ENCODE peak calls at places on chromosomes 3 and 15, in seven cellular contexts. B is neuronal stem cell, T is mesenchymal stem cell, K is H9, D is IMR-90, C is mesendoderm, Y is H1. Q is an unnamed sample.

GRCh38 chr3:127630811-127631714 is 2.1 kb downstream of the PODXL2 start:
- DNase-seq in B (no peak), Y (no peak), T (no peak), K (no peak), C (no peak), D (no peak), Q (no peak)

GRCh38 chr3:57512174-57512573 is 32.0 kb downstream of the DNAH12 start:
- DNase-seq in T (peak; percentile 29), K (no peak), B (no peak), C (no peak), Y (no peak), D (peak; percentile 43), Q (no peak)

GRCh38 chr3:78140866-78141658 is 1101.2 kb downstream of the ROBO2 start:
- DNase-seq in C (peak; percentile 8), Y (no peak), T (peak; percentile 68), B (no peak), D (peak; percentile 76), K (no peak), Q (no peak)

GRCh38 chr3:117892431-117892841 is 1142.2 kb downstream of the IGSF11 start:
- DNase-seq in T (peak; percentile 27), C (no peak), Y (no peak), K (no peak), B (no peak), D (peak; percentile 75), Q (peak; percentile 6)

GRCh38 chr3:188339410-188340295 is 185.7 kb downstream of the LPP start:
- DNase-seq in D (no peak), Y (no peak), B (no peak), T (no peak), K (no peak), C (peak; percentile 45), Q (no peak)

GRCh38 chr15:59199775-59200465 is 6.7 kb upstream of the LDHAL6B start:
- DNase-seq in T (peak; percentile 94), C (no peak), Y (no peak), D (peak; percentile 85), K (no peak), B (no peak), Q (peak; percentile 72)

GRCh38 chr15:58771621-58772235 is 626 bp downstream of the MINDY2 start:
- DNase-seq in B (no peak), D (no peak), Y (no peak), K (peak; percentile 70), C (peak; percentile 77), T (no peak), Q (peak; percentile 44)

GRCh38 chr3:124850633-124851032 is 36.5 kb downstream of the ITGB5 start:
- DNase-seq in D (peak; percentile 70), T (peak; percentile 70), Y (no peak), K (no peak), B (no peak), C (peak; percentile 51), Q (no peak)

GRCh38 chr15:35595656-35596055 is 49.7 kb upstream of the DPH6 start:
- DNase-seq in Y (no peak), B (no peak), K (no peak), C (no peak), D (no peak), T (peak; percentile 47), Q (peak; percentile 13)
- H3K27me3 ChIP-seq in Y (no peaks in the 10 kb centered on the region), B (no peaks in the 10 kb centered on the region), K (no peaks in the 10 kb centered on the region), C (no peaks in the 10 kb centered on the region), D (no peaks in the 10 kb centered on the region), T (no peaks in the 10 kb centered on the region), Q (no peaks in the 10 kb centered on the region)

GRCh38 chr15:44023176-44023575 is 171.9 kb downstream of the FRMD5 start:
- DNase-seq in K (no peak), C (no peak), T (no peak), Y (no peak), B (no peak), D (peak; percentile 21), Q (no peak)

GRCh38 chr15:44033894-44034293 is 161.2 kb downstream of the FRMD5 start:
- DNase-seq in D (peak; percentile 58), K (no peak), Y (no peak), T (peak; percentile 38), B (no peak), C (peak; percentile 19), Q (no peak)

GRCh38 chr15:44029940-44030568 is 165.0 kb downstream of the FRMD5 start:
- DNase-seq in T (peak; percentile 72), C (no peak), D (peak; percentile 60), Y (no peak), K (no peak), B (no peak), Q (peak; percentile 49)

GRCh38 chr15:44029003-44029402 is 166.1 kb downstream of the FRMD5 start:
- DNase-seq in Y (no peak), D (no peak), B (no peak), T (peak; percentile 28), C (no peak), K (no peak), Q (no peak)

GRCh38 chr15:44028349-44028748 is 166.7 kb downstream of the FRMD5 start:
- DNase-seq in C (peak; percentile 14), B (no peak), T (peak; percentile 32), D (peak; percentile 58), Y (no peak), K (peak; percentile 26), Q (no peak)
- H3K23ac ChIP-seq in C (no peak overlapping the region), B (no peak overlapping the region), T (no peak overlapping the region), D (peak overlapping the region; percentile 20), Y (no peak overlapping the region), K (no peak overlapping the region), Q (peak overlapping the region; percentile 62)

DNA sequence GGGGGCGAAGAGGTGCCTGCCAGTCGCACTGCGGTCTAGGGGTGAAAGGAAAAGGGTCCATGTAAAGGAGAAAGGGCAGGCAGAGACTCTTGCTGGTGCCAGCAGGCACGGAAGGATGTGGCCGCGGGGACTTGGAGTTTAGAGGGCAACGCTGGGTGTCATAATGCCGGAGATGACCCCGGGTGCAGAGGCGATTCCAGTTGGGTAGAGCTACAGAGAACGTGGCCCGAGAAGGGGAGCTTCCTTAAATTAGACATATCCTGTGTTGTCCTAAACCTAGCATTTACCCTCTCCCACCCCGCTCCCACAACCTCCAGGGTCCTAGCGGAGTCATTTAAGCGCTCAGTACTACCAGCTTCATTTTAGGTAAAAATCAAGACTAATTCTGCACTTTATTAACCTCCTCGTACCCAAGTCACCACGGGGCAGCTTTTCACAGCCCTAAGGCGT is 245.7 kb upstream of the TOPAZ1 start:
- DNase-seq in C (no peak), K (peak; percentile 51), D (no peak), Y (no peak), B (no peak), T (no peak), Q (no peak)
- H3K27me3 ChIP-seq in C (peaks cover 31% of the 10 kb centered on the region), K (peaks cover 46% of the 10 kb centered on the region), D (peaks cover 70% of the 10 kb centered on the region), Y (peaks cover 73% of the 10 kb centered on the region), B (peaks cover 37% of the 10 kb centered on the region), T (peaks cover 23% of the 10 kb centered on the region), Q (peaks cover 57% of the 10 kb centered on the region)

GRCh38 chr3:184542577-184542976 is 19.0 kb upstream of the EPHB3 start:
- DNase-seq in D (no peak), T (no peak), B (no peak), Y (no peak), C (no peak), K (peak; percentile 4), Q (no peak)
- H3K23ac ChIP-seq in D (no peak overlapping the region), T (no peak overlapping the region), B (no peak overlapping the region), Y (no peak overlapping the region), C (no peak overlapping the region), K (no peak overlapping the region), Q (no peak overlapping the region)

GRCh38 chr3:53074366-53074696 is 28.5 kb upstream of the SFMBT1 start:
- DNase-seq in T (no peak), Y (no peak), B (no peak), K (peak; percentile 21), C (no peak), D (no peak), Q (no peak)

GRCh38 chr3:53072653-53073552 is 27.0 kb upstream of the SFMBT1 start:
- DNase-seq in K (peak; percentile 95), Y (peak; percentile 78), D (peak; percentile 63), B (peak; percentile 73), C (peak; percentile 91), T (peak; percentile 72), Q (peak; percentile 83)

GRCh38 chr3:53074761-53075742 is 29.2 kb upstream of the SFMBT1 start:
- DNase-seq in B (no peak), D (no peak), Y (no peak), T (no peak), K (peak; percentile 17), C (no peak), Q (no peak)

GRCh38 chr3:53071882-53072431 is 26.1 kb upstream of the SFMBT1 start:
- DNase-seq in T (no peak), C (no peak), K (peak; percentile 24), Y (no peak), B (no peak), D (no peak), Q (no peak)

GRCh38 chr3:53073553-53074365 is 27.9 kb upstream of the SFMBT1 start:
- DNase-seq in B (no peak), T (no peak), K (peak; percentile 20), D (no peak), C (no peak), Y (no peak), Q (no peak)
- H3K27me3 ChIP-seq in B (no peaks in the 10 kb centered on the region), T (peaks cover 12% of the 10 kb centered on the region), K (no peaks in the 10 kb centered on the region), D (no peaks in the 10 kb centered on the region), C (no peaks in the 10 kb centered on the region), Y (no peaks in the 10 kb centered on the region), Q (no peaks in the 10 kb centered on the region)

GRCh38 chr3:193130576-193130975 is 110.4 kb upstream of the PLAAT1 start:
- DNase-seq in C (no peak), T (no peak), D (no peak), Y (no peak), B (no peak), K (no peak), Q (no peak)

GRCh38 chr3:193129607-193130006 is 111.4 kb upstream of the PLAAT1 start:
- DNase-seq in D (no peak), Y (no peak), T (no peak), C (peak; percentile 28), B (no peak), K (no peak), Q (no peak)

GRCh38 chr3:193132247-193132646 is 108.8 kb upstream of the PLAAT1 start:
- DNase-seq in C (no peak), K (no peak), Y (no peak), D (no peak), B (no peak), T (no peak), Q (no peak)

GRCh38 chr3:193132923-193133463 is 108.0 kb upstream of the PLAAT1 start:
- DNase-seq in C (no peak), T (no peak), Y (no peak), B (no peak), K (no peak), D (no peak), Q (no peak)

GRCh38 chr3:193134895-193135294 is 106.1 kb upstream of the PLAAT1 start:
- DNase-seq in T (peak; percentile 31), C (no peak), B (no peak), K (no peak), D (peak; percentile 53), Y (no peak), Q (peak; percentile 16)
- H3K23ac ChIP-seq in T (no peak overlapping the region), C (no peak overlapping the region), B (no peak overlapping the region), K (no peak overlapping the region), D (no peak overlapping the region), Y (no peak overlapping the region), Q (no peak overlapping the region)

DNA sequence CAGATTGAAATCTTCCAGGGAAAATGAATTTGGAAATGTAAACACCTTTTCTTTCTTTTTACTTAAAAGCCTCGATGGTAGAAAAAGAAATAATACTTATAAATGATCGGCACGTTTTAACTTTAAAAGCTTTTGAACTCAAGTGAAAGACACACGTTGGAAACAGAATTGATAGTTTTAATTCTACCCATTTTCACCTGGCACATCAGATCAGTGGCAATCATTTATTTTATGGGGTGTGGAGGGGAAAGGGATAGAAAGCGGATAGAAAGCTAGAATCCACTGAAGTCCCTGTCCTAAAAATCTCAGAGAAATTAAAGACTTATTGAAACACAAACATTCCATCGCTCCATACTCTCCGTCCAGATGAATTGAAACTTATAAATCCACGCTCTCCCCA is 8.4 kb upstream of the MEIS2 start:
- DNase-seq in C (no peak), T (no peak), Y (no peak), K (no peak), B (no peak), D (no peak), Q (no peak)
- H3K27me3 ChIP-seq in C (peaks cover 48% of the 10 kb centered on the region), T (peaks cover 84% of the 10 kb centered on the region), Y (peaks cover 89% of the 10 kb centered on the region), K (peaks cover 73% of the 10 kb centered on the region), B (peaks cover 6% of the 10 kb centered on the region), D (no peaks in the 10 kb centered on the region), Q (peaks cover 29% of the 10 kb centered on the region)

Q was measured in trophoblast cell.